ENCODE peak calls at places on chromosome 10, in four cellular contexts. H is fibroblast of mammary gland, K is endodermal cell, R is GM23338. F is an unnamed sample.
A peak's percentile ranks its signal among the peaks of the same experiment; 100 is the strongest.

GRCh38 chr10:77628906-77629730 is 8.5 kb downstream of the KCNMA1 start:
- DNase-seq in H (no peak), K (no peak), R (peak; percentile 35), F (no peak)

GRCh38 chr10:29257106-29257783 is 31.6 kb upstream of the LYZL1 start:
- DNase-seq in H (peak; percentile 97), K (no peak), R (no peak), F (no peak)

GRCh38 chr10:58326967-58327381 is 7.8 kb upstream of the UBE2D1 start:
- DNase-seq in H (peak; percentile 83), K (peak; percentile 72), R (peak; percentile 70), F (no peak)

GRCh38 chr10:598415-599170 is 90.9 kb downstream of the DIP2C start:
- DNase-seq in H (peak; percentile 94), K (no peak), R (peak; percentile 46), F (no peak)

GRCh38 chr10:2081501-2081900 is 344.2 kb upstream of the ADARB2 start:
- DNase-seq in H (no peak), K (peak; percentile 87), R (peak; percentile 64), F (no peak)

GRCh38 chr10:130485241-130485957 is 349.2 kb downstream of the GLRX3 start:
- DNase-seq in H (no peak), K (no peak), R (no peak), F (no peak)

GRCh38 chr10:110499796-110500514 is 2.2 kb downstream of the DUSP5 start:
- DNase-seq in H (no peak), K (no peak), R (no peak), F (no peak)

GRCh38 chr10:2909921-2910320 is 157.4 kb upstream of the PFKP start:
- DNase-seq in H (no peak), K (no peak), R (no peak), F (no peak)

GRCh38 chr10:71963756-71964668 is at the start of gene CHST3:
- DNase-seq in H (peak; percentile 43), K (peak; percentile 84), R (peak; percentile 68), F (peak; percentile 61)

GRCh38 chr10:94496010-94496409 is 49.6 kb upstream of the HELLS start:
- DNase-seq in H (peak; percentile 2), K (no peak), R (no peak), F (no peak)

GRCh38 chr10:104057717-104058116 is 28.0 kb downstream of the COL17A1 start:
- DNase-seq in H (no peak), K (peak; percentile 85), R (no peak), F (no peak)

GRCh38 chr10:32149257-32149955 is 93.2 kb upstream of the KIF5B start:
- DNase-seq in H (peak; percentile 97), K (peak; percentile 49), R (no peak), F (no peak)

DNA sequence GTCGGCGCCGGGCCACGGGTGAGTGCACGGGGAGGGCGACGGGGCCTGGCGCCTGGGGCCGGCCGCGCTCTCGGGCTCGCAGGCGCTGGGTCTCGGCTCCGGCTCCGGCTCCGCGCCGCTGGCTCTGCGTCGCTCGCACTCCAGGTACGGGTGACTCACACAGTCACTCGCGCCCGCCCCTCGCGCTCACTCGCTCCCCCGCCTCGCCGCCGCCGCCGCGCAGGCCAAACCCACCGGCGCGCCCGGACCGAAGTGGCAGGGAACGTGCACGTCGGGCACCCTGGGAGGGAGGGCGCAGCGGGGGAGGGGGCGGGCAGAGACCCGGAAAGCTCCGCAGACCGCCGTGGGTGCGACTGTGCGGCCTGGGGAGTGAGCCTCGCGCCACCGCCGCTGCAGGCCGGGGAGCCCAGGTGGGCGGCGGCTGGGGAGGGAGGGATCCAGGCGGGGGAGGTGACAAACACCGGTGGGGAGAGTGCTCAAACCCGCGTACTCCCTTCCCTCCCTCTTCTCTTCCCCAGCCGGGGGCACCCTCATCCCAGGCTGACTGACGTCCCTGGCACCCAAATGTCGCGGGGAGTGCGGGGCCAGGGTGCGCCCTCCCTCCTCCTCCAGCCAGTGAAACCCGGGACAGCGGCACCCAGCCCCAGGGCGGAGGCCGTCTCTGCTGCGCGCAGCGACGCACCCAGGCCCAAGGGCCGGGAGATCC is 277.0 kb upstream of the NEBL start:
- DNase-seq in H (no peak), K (peak; percentile 86), R (peak; percentile 78), F (peak; percentile 83)
- TF ChIP-seq CTCF in H (no peak), K (no peak), R (no peak), F (no peak)

DNA sequence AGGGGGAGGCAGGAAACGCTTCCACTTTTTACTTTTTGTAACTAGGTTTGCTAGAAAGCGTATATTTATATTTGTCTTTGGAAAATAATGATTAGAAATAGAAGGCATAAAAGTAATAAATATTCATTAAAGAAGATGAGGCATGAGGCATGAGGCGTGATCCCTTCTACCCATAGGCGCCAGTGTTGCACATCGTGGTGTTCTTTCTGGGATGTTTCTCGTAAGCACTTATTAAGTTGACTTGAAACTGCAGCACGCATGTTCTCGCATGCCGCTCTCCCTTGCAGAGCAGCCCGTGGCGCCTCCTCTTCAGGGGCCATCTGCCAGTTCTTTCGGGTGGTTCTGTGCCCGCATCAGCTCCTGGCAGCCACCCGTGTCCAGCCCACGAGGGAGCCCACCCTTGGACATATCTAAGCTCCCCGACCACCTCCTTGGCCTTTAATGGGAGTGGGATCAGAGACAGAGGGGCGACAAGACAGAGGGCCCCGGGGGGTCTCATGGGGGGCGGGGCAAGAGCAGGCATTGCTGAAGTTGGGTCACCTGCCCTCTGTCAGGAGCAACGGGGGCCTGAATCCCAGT is 28.5 kb upstream of the CSGALNACT2 start:
- DNase-seq in H (no peak), K (no peak), R (no peak), F (no peak)
- TF ChIP-seq CTCF in H (no peak), K (no peak), R (no peak), F (no peak)

GRCh38 chr10:133083422-133084100 is 4.2 kb upstream of the ADGRA1 start:
- DNase-seq in H (no peak), K (no peak), R (no peak), F (no peak)

GRCh38 chr10:133081636-133082035 is 6.1 kb upstream of the ADGRA1 start:
- DNase-seq in H (no peak), K (no peak), R (no peak), F (no peak)

GRCh38 chr10:133080683-133081040 is 7.1 kb upstream of the ADGRA1 start:
- DNase-seq in H (no peak), K (no peak), R (no peak), F (no peak)

GRCh38 chr10:133082685-133083421 is 4.9 kb upstream of the ADGRA1 start:
- DNase-seq in H (no peak), K (no peak), R (no peak), F (no peak)

GRCh38 chr10:133079836-133080682 is 7.7 kb upstream of the ADGRA1 start:
- DNase-seq in H (no peak), K (peak; percentile 94), R (peak; percentile 79), F (no peak)
- TF ChIP-seq CTCF in H (no peak), K (no peak), R (no peak), F (no peak)

GRCh38 chr10:14244147-14244546 is 86.6 kb downstream of the FRMD4A start:
- DNase-seq in H (no peak), K (peak; percentile 81), R (peak; percentile 73), F (peak; percentile 18)
- TF ChIP-seq CTCF in H (no peak), K (peak; percentile 82), R (peak; percentile 70), F (peak; percentile 21)

GRCh38 chr10:9301148-9301547 is 1246.7 kb downstream of the GATA3 start:
- DNase-seq in H (peak; percentile 38), K (no peak), R (peak; percentile 17), F (peak; percentile 6)
- TF ChIP-seq CTCF in H (peak; percentile 49), K (peak; percentile 59), R (peak; percentile 45), F (peak; percentile 27)

F was measured in Calu3.